ENCODE peak calls at places on chromosomes 6 and 20, in ten cellular contexts. One of them, this sample, is unnamed.

GRCh38 chr6:158414900-158415299 is 102.6 kb downstream of the TULP4 start:
- DNase-seq in hepatocyte: no peak
- DNase-seq in stimulated activated CD4-positive, alpha-beta T cell treated with anti-CD3 and anti-CD28 coated beads, Interleukin-15, amount 100 ng/mL, for 1 hour: no peak
- DNase-seq in H1: no peak
- DNase-seq in fibroblast of the aortic adventitia: peak; percentile 65
- DNase-seq in NB4: no peak
- DNase-seq in EL: peak; percentile 65
- DNase-seq in stimulated activated CD8-positive, alpha-beta memory T cell treated with anti-CD3 and anti-CD28 coated beads, Interleukin-2, amount 100 ng/mL, for 48 hours: no peak
- DNase-seq in transverse colon: no peak
- DNase-seq in Jurkat, Clone E6-1: no peak
- DNase-seq in this sample: no peak

GRCh38 chr6:18110160-18110559 is 12.3 kb downstream of the NHLRC1 start:
- DNase-seq in EL: no peak
- DNase-seq in fibroblast of the aortic adventitia: no peak
- DNase-seq in H1: no peak
- DNase-seq in stimulated activated CD8-positive, alpha-beta memory T cell treated with anti-CD3 and anti-CD28 coated beads, Interleukin-2, amount 100 ng/mL, for 48 hours: no peak
- DNase-seq in transverse colon: no peak
- DNase-seq in stimulated activated CD4-positive, alpha-beta T cell treated with anti-CD3 and anti-CD28 coated beads, Interleukin-15, amount 100 ng/mL, for 1 hour: no peak
- DNase-seq in Jurkat, Clone E6-1: no peak
- DNase-seq in hepatocyte: no peak
- DNase-seq in NB4: no peak
- DNase-seq in this sample: no peak

GRCh38 chr6:62891065-62891647 is 320.1 kb upstream of the FKBP1C start:
- DNase-seq in stimulated activated CD4-positive, alpha-beta T cell treated with anti-CD3 and anti-CD28 coated beads, Interleukin-15, amount 100 ng/mL, for 1 hour: no peak
- DNase-seq in Jurkat, Clone E6-1: peak; percentile 2
- DNase-seq in fibroblast of the aortic adventitia: peak; percentile 0
- DNase-seq in stimulated activated CD8-positive, alpha-beta memory T cell treated with anti-CD3 and anti-CD28 coated beads, Interleukin-2, amount 100 ng/mL, for 48 hours: no peak
- DNase-seq in H1: no peak
- DNase-seq in hepatocyte: peak; percentile 43
- DNase-seq in transverse colon: no peak
- DNase-seq in NB4: peak; percentile 25
- DNase-seq in EL: no peak
- DNase-seq in this sample: peak; percentile 38

GRCh38 chr6:15331629-15332241 is 85.9 kb downstream of the JARID2 start:
- DNase-seq in EL: no peak
- DNase-seq in NB4: no peak
- DNase-seq in transverse colon: no peak
- DNase-seq in stimulated activated CD4-positive, alpha-beta T cell treated with anti-CD3 and anti-CD28 coated beads, Interleukin-15, amount 100 ng/mL, for 1 hour: no peak
- DNase-seq in Jurkat, Clone E6-1: no peak
- DNase-seq in H1: no peak
- DNase-seq in stimulated activated CD8-positive, alpha-beta memory T cell treated with anti-CD3 and anti-CD28 coated beads, Interleukin-2, amount 100 ng/mL, for 48 hours: no peak
- DNase-seq in fibroblast of the aortic adventitia: no peak
- DNase-seq in hepatocyte: no peak
- DNase-seq in this sample: peak; percentile 27

GRCh38 chr6:34189806-34190503 is 44.1 kb upstream of the GRM4 start:
- DNase-seq in stimulated activated CD8-positive, alpha-beta memory T cell treated with anti-CD3 and anti-CD28 coated beads, Interleukin-2, amount 100 ng/mL, for 48 hours: no peak
- DNase-seq in H1: no peak
- DNase-seq in EL: no peak
- DNase-seq in transverse colon: peak; percentile 34
- DNase-seq in Jurkat, Clone E6-1: peak; percentile 39
- DNase-seq in fibroblast of the aortic adventitia: no peak
- DNase-seq in NB4: peak; percentile 78
- DNase-seq in stimulated activated CD4-positive, alpha-beta T cell treated with anti-CD3 and anti-CD28 coated beads, Interleukin-15, amount 100 ng/mL, for 1 hour: peak; percentile 15
- DNase-seq in hepatocyte: no peak
- DNase-seq in this sample: no peak

GRCh38 chr20:25541676-25542075 is 43.7 kb downstream of the NINL start:
- DNase-seq in stimulated activated CD8-positive, alpha-beta memory T cell treated with anti-CD3 and anti-CD28 coated beads, Interleukin-2, amount 100 ng/mL, for 48 hours: no peak
- DNase-seq in EL: no peak
- DNase-seq in stimulated activated CD4-positive, alpha-beta T cell treated with anti-CD3 and anti-CD28 coated beads, Interleukin-15, amount 100 ng/mL, for 1 hour: no peak
- DNase-seq in NB4: no peak
- DNase-seq in hepatocyte: no peak
- DNase-seq in Jurkat, Clone E6-1: no peak
- DNase-seq in fibroblast of the aortic adventitia: peak; percentile 59
- DNase-seq in H1: no peak
- DNase-seq in transverse colon: no peak
- DNase-seq in this sample: no peak

GRCh38 chr6:45835725-45836437 is 179.8 kb downstream of the CLIC5 start:
- DNase-seq in Jurkat, Clone E6-1: no peak
- DNase-seq in stimulated activated CD8-positive, alpha-beta memory T cell treated with anti-CD3 and anti-CD28 coated beads, Interleukin-2, amount 100 ng/mL, for 48 hours: no peak
- DNase-seq in stimulated activated CD4-positive, alpha-beta T cell treated with anti-CD3 and anti-CD28 coated beads, Interleukin-15, amount 100 ng/mL, for 1 hour: no peak
- DNase-seq in EL: no peak
- DNase-seq in fibroblast of the aortic adventitia: no peak
- DNase-seq in NB4: no peak
- DNase-seq in H1: no peak
- DNase-seq in hepatocyte: no peak
- DNase-seq in transverse colon: no peak
- DNase-seq in this sample: no peak

GRCh38 chr6:56420296-56420695 is 172.9 kb upstream of the COL21A1 start:
- DNase-seq in stimulated activated CD8-positive, alpha-beta memory T cell treated with anti-CD3 and anti-CD28 coated beads, Interleukin-2, amount 100 ng/mL, for 48 hours: no peak
- DNase-seq in stimulated activated CD4-positive, alpha-beta T cell treated with anti-CD3 and anti-CD28 coated beads, Interleukin-15, amount 100 ng/mL, for 1 hour: no peak
- DNase-seq in Jurkat, Clone E6-1: no peak
- DNase-seq in EL: no peak
- DNase-seq in fibroblast of the aortic adventitia: peak; percentile 31
- DNase-seq in NB4: no peak
- DNase-seq in hepatocyte: no peak
- DNase-seq in transverse colon: no peak
- DNase-seq in H1: no peak
- DNase-seq in this sample: no peak

GRCh38 chr6:36832313-36832712 is 6.9 kb downstream of the CPNE5 start:
- DNase-seq in stimulated activated CD8-positive, alpha-beta memory T cell treated with anti-CD3 and anti-CD28 coated beads, Interleukin-2, amount 100 ng/mL, for 48 hours: no peak
- DNase-seq in EL: no peak
- DNase-seq in transverse colon: no peak
- DNase-seq in H1: no peak
- DNase-seq in stimulated activated CD4-positive, alpha-beta T cell treated with anti-CD3 and anti-CD28 coated beads, Interleukin-15, amount 100 ng/mL, for 1 hour: no peak
- DNase-seq in Jurkat, Clone E6-1: no peak
- DNase-seq in fibroblast of the aortic adventitia: no peak
- DNase-seq in NB4: no peak
- DNase-seq in hepatocyte: no peak
- DNase-seq in this sample: no peak

GRCh38 chr6:151445482-151445881 is 6.4 kb downstream of the RMND1 start:
- DNase-seq in Jurkat, Clone E6-1: no peak
- DNase-seq in EL: peak; percentile 86
- DNase-seq in hepatocyte: no peak
- DNase-seq in transverse colon: no peak
- DNase-seq in stimulated activated CD4-positive, alpha-beta T cell treated with anti-CD3 and anti-CD28 coated beads, Interleukin-15, amount 100 ng/mL, for 1 hour: no peak
- DNase-seq in stimulated activated CD8-positive, alpha-beta memory T cell treated with anti-CD3 and anti-CD28 coated beads, Interleukin-2, amount 100 ng/mL, for 48 hours: no peak
- DNase-seq in NB4: no peak
- DNase-seq in fibroblast of the aortic adventitia: peak; percentile 98
- DNase-seq in H1: no peak
- DNase-seq in this sample: no peak

GRCh38 chr6:161369339-161369738 is 95.5 kb upstream of the AGPAT4 start:
- DNase-seq in EL: peak; percentile 75
- DNase-seq in H1: no peak
- DNase-seq in Jurkat, Clone E6-1: no peak
- DNase-seq in fibroblast of the aortic adventitia: peak; percentile 90
- DNase-seq in stimulated activated CD8-positive, alpha-beta memory T cell treated with anti-CD3 and anti-CD28 coated beads, Interleukin-2, amount 100 ng/mL, for 48 hours: no peak
- DNase-seq in NB4: peak; percentile 88
- DNase-seq in stimulated activated CD4-positive, alpha-beta T cell treated with anti-CD3 and anti-CD28 coated beads, Interleukin-15, amount 100 ng/mL, for 1 hour: no peak
- DNase-seq in hepatocyte: peak; percentile 72
- DNase-seq in transverse colon: peak; percentile 47
- DNase-seq in this sample: no peak

GRCh38 chr6:140225587-140226438 is 851.4 kb upstream of the CITED2 start:
- DNase-seq in fibroblast of the aortic adventitia: peak; percentile 84
- DNase-seq in transverse colon: no peak
- DNase-seq in Jurkat, Clone E6-1: no peak
- DNase-seq in hepatocyte: no peak
- DNase-seq in NB4: no peak
- DNase-seq in EL: peak; percentile 75
- DNase-seq in stimulated activated CD8-positive, alpha-beta memory T cell treated with anti-CD3 and anti-CD28 coated beads, Interleukin-2, amount 100 ng/mL, for 48 hours: no peak
- DNase-seq in stimulated activated CD4-positive, alpha-beta T cell treated with anti-CD3 and anti-CD28 coated beads, Interleukin-15, amount 100 ng/mL, for 1 hour: no peak
- DNase-seq in H1: no peak
- DNase-seq in this sample: no peak

GRCh38 chr20:39049148-39049547 is 87.0 kb downstream of the DHX35 start:
- DNase-seq in NB4: no peak
- DNase-seq in transverse colon: no peak
- DNase-seq in stimulated activated CD4-positive, alpha-beta T cell treated with anti-CD3 and anti-CD28 coated beads, Interleukin-15, amount 100 ng/mL, for 1 hour: no peak
- DNase-seq in stimulated activated CD8-positive, alpha-beta memory T cell treated with anti-CD3 and anti-CD28 coated beads, Interleukin-2, amount 100 ng/mL, for 48 hours: no peak
- DNase-seq in Jurkat, Clone E6-1: no peak
- DNase-seq in hepatocyte: no peak
- DNase-seq in fibroblast of the aortic adventitia: no peak
- DNase-seq in EL: no peak
- DNase-seq in H1: no peak
- DNase-seq in this sample: no peak

GRCh38 chr20:46545077-46545826 is 5.2 kb downstream of the OCSTAMP start:
- DNase-seq in stimulated activated CD8-positive, alpha-beta memory T cell treated with anti-CD3 and anti-CD28 coated beads, Interleukin-2, amount 100 ng/mL, for 48 hours: peak; percentile 23
- DNase-seq in EL: no peak
- DNase-seq in fibroblast of the aortic adventitia: peak; percentile 15
- DNase-seq in H1: no peak
- DNase-seq in NB4: peak; percentile 98
- DNase-seq in hepatocyte: no peak
- DNase-seq in transverse colon: no peak
- DNase-seq in stimulated activated CD4-positive, alpha-beta T cell treated with anti-CD3 and anti-CD28 coated beads, Interleukin-15, amount 100 ng/mL, for 1 hour: no peak
- DNase-seq in Jurkat, Clone E6-1: peak; percentile 77
- DNase-seq in this sample: no peak

GRCh38 chr6:109370336-109370735 is 11.9 kb downstream of the CD164 start:
- DNase-seq in stimulated activated CD8-positive, alpha-beta memory T cell treated with anti-CD3 and anti-CD28 coated beads, Interleukin-2, amount 100 ng/mL, for 48 hours: no peak
- DNase-seq in stimulated activated CD4-positive, alpha-beta T cell treated with anti-CD3 and anti-CD28 coated beads, Interleukin-15, amount 100 ng/mL, for 1 hour: no peak
- DNase-seq in EL: no peak
- DNase-seq in Jurkat, Clone E6-1: no peak
- DNase-seq in H1: no peak
- DNase-seq in NB4: no peak
- DNase-seq in transverse colon: no peak
- DNase-seq in fibroblast of the aortic adventitia: no peak
- DNase-seq in hepatocyte: no peak
- DNase-seq in this sample: no peak

GRCh38 chr6:150145830-150146229 is 3.0 kb downstream of the PPP1R14C start:
- DNase-seq in H1: no peak
- DNase-seq in stimulated activated CD4-positive, alpha-beta T cell treated with anti-CD3 and anti-CD28 coated beads, Interleukin-15, amount 100 ng/mL, for 1 hour: no peak
- DNase-seq in EL: no peak
- DNase-seq in hepatocyte: no peak
- DNase-seq in transverse colon: no peak
- DNase-seq in stimulated activated CD8-positive, alpha-beta memory T cell treated with anti-CD3 and anti-CD28 coated beads, Interleukin-2, amount 100 ng/mL, for 48 hours: no peak
- DNase-seq in Jurkat, Clone E6-1: no peak
- DNase-seq in fibroblast of the aortic adventitia: no peak
- DNase-seq in NB4: no peak
- DNase-seq in this sample: no peak

GRCh38 chr6:31769684-31770371 is 7.3 kb downstream of the VWA7 start:
- DNase-seq in stimulated activated CD4-positive, alpha-beta T cell treated with anti-CD3 and anti-CD28 coated beads, Interleukin-15, amount 100 ng/mL, for 1 hour: peak; percentile 62
- DNase-seq in hepatocyte: peak; percentile 76
- DNase-seq in Jurkat, Clone E6-1: peak; percentile 66
- DNase-seq in NB4: peak; percentile 83
- DNase-seq in stimulated activated CD8-positive, alpha-beta memory T cell treated with anti-CD3 and anti-CD28 coated beads, Interleukin-2, amount 100 ng/mL, for 48 hours: peak; percentile 69
- DNase-seq in H1: peak; percentile 63
- DNase-seq in fibroblast of the aortic adventitia: peak; percentile 35
- DNase-seq in EL: peak; percentile 65
- DNase-seq in transverse colon: peak; percentile 94
- DNase-seq in this sample: peak; percentile 94

GRCh38 chr20:33148040-33148439 is 19.9 kb upstream of the BPIFA2 start:
- DNase-seq in Jurkat, Clone E6-1: no peak
- DNase-seq in stimulated activated CD8-positive, alpha-beta memory T cell treated with anti-CD3 and anti-CD28 coated beads, Interleukin-2, amount 100 ng/mL, for 48 hours: no peak
- DNase-seq in stimulated activated CD4-positive, alpha-beta T cell treated with anti-CD3 and anti-CD28 coated beads, Interleukin-15, amount 100 ng/mL, for 1 hour: no peak
- DNase-seq in fibroblast of the aortic adventitia: no peak
- DNase-seq in hepatocyte: no peak
- DNase-seq in H1: no peak
- DNase-seq in transverse colon: no peak
- DNase-seq in EL: no peak
- DNase-seq in NB4: no peak
- DNase-seq in this sample: no peak

GRCh38 chr20:36579996-36580545 is 6.7 kb downstream of the TGIF2 start:
- DNase-seq in fibroblast of the aortic adventitia: peak; percentile 38
- DNase-seq in stimulated activated CD8-positive, alpha-beta memory T cell treated with anti-CD3 and anti-CD28 coated beads, Interleukin-2, amount 100 ng/mL, for 48 hours: no peak
- DNase-seq in NB4: no peak
- DNase-seq in EL: peak; percentile 34
- DNase-seq in stimulated activated CD4-positive, alpha-beta T cell treated with anti-CD3 and anti-CD28 coated beads, Interleukin-15, amount 100 ng/mL, for 1 hour: no peak
- DNase-seq in Jurkat, Clone E6-1: no peak
- DNase-seq in H1: no peak
- DNase-seq in hepatocyte: peak; percentile 69
- DNase-seq in transverse colon: no peak
- DNase-seq in this sample: no peak

GRCh38 chr6:27688014-27688586 is 215.2 kb upstream of the ZNF184 start:
- DNase-seq in EL: peak; percentile 94
- DNase-seq in H1: peak; percentile 91
- DNase-seq in hepatocyte: peak; percentile 90
- DNase-seq in transverse colon: peak; percentile 85
- DNase-seq in NB4: peak; percentile 94
- DNase-seq in stimulated activated CD8-positive, alpha-beta memory T cell treated with anti-CD3 and anti-CD28 coated beads, Interleukin-2, amount 100 ng/mL, for 48 hours: peak; percentile 54
- DNase-seq in stimulated activated CD4-positive, alpha-beta T cell treated with anti-CD3 and anti-CD28 coated beads, Interleukin-15, amount 100 ng/mL, for 1 hour: peak; percentile 73
- DNase-seq in fibroblast of the aortic adventitia: peak; percentile 89
- DNase-seq in Jurkat, Clone E6-1: peak; percentile 96
- DNase-seq in this sample: peak; percentile 97

GRCh38 chr6:100549406-100550167 is 84.9 kb upstream of the SIM1 start:
- DNase-seq in transverse colon: no peak
- DNase-seq in NB4: no peak
- DNase-seq in fibroblast of the aortic adventitia: peak; percentile 87
- DNase-seq in EL: peak; percentile 80
- DNase-seq in hepatocyte: no peak
- DNase-seq in stimulated activated CD8-positive, alpha-beta memory T cell treated with anti-CD3 and anti-CD28 coated beads, Interleukin-2, amount 100 ng/mL, for 48 hours: no peak
- DNase-seq in H1: no peak
- DNase-seq in stimulated activated CD4-positive, alpha-beta T cell treated with anti-CD3 and anti-CD28 coated beads, Interleukin-15, amount 100 ng/mL, for 1 hour: no peak
- DNase-seq in Jurkat, Clone E6-1: no peak
- DNase-seq in this sample: peak; percentile 37

GRCh38 chr6:46098678-46099077 is 31.1 kb upstream of the ENPP4 start:
- DNase-seq in Jurkat, Clone E6-1: no peak
- DNase-seq in fibroblast of the aortic adventitia: no peak
- DNase-seq in H1: no peak
- DNase-seq in EL: no peak
- DNase-seq in hepatocyte: peak; percentile 11
- DNase-seq in stimulated activated CD8-positive, alpha-beta memory T cell treated with anti-CD3 and anti-CD28 coated beads, Interleukin-2, amount 100 ng/mL, for 48 hours: no peak
- DNase-seq in transverse colon: peak; percentile 69
- DNase-seq in stimulated activated CD4-positive, alpha-beta T cell treated with anti-CD3 and anti-CD28 coated beads, Interleukin-15, amount 100 ng/mL, for 1 hour: no peak
- DNase-seq in NB4: no peak
- DNase-seq in this sample: peak; percentile 11

GRCh38 chr6:11207199-11207968 is 25.1 kb downstream of the NEDD9 start:
- DNase-seq in transverse colon: peak; percentile 71
- DNase-seq in Jurkat, Clone E6-1: no peak
- DNase-seq in fibroblast of the aortic adventitia: peak; percentile 99
- DNase-seq in EL: peak; percentile 97
- DNase-seq in H1: no peak
- DNase-seq in NB4: peak; percentile 83
- DNase-seq in stimulated activated CD8-positive, alpha-beta memory T cell treated with anti-CD3 and anti-CD28 coated beads, Interleukin-2, amount 100 ng/mL, for 48 hours: no peak
- DNase-seq in hepatocyte: peak; percentile 86
- DNase-seq in stimulated activated CD4-positive, alpha-beta T cell treated with anti-CD3 and anti-CD28 coated beads, Interleukin-15, amount 100 ng/mL, for 1 hour: no peak
- DNase-seq in this sample: no peak

GRCh38 chr20:24353135-24353694 is 116.2 kb upstream of the SYNDIG1 start:
- DNase-seq in stimulated activated CD4-positive, alpha-beta T cell treated with anti-CD3 and anti-CD28 coated beads, Interleukin-15, amount 100 ng/mL, for 1 hour: no peak
- DNase-seq in H1: no peak
- DNase-seq in EL: no peak
- DNase-seq in NB4: no peak
- DNase-seq in Jurkat, Clone E6-1: no peak
- DNase-seq in transverse colon: no peak
- DNase-seq in hepatocyte: no peak
- DNase-seq in stimulated activated CD8-positive, alpha-beta memory T cell treated with anti-CD3 and anti-CD28 coated beads, Interleukin-2, amount 100 ng/mL, for 48 hours: no peak
- DNase-seq in fibroblast of the aortic adventitia: no peak
- DNase-seq in this sample: no peak

GRCh38 chr20:31565699-31566331 is 39.3 kb upstream of the ID1 start:
- DNase-seq in Jurkat, Clone E6-1: no peak
- DNase-seq in EL: no peak
- DNase-seq in fibroblast of the aortic adventitia: no peak
- DNase-seq in stimulated activated CD4-positive, alpha-beta T cell treated with anti-CD3 and anti-CD28 coated beads, Interleukin-15, amount 100 ng/mL, for 1 hour: no peak
- DNase-seq in H1: no peak
- DNase-seq in transverse colon: peak; percentile 27
- DNase-seq in NB4: no peak
- DNase-seq in stimulated activated CD8-positive, alpha-beta memory T cell treated with anti-CD3 and anti-CD28 coated beads, Interleukin-2, amount 100 ng/mL, for 48 hours: no peak
- DNase-seq in hepatocyte: no peak
- DNase-seq in this sample: no peak

GRCh38 chr6:1670711-1671462 is 61.2 kb downstream of the FOXC1 start:
- DNase-seq in transverse colon: no peak
- DNase-seq in stimulated activated CD8-positive, alpha-beta memory T cell treated with anti-CD3 and anti-CD28 coated beads, Interleukin-2, amount 100 ng/mL, for 48 hours: no peak
- DNase-seq in Jurkat, Clone E6-1: peak; percentile 56
- DNase-seq in fibroblast of the aortic adventitia: peak; percentile 26
- DNase-seq in H1: no peak
- DNase-seq in stimulated activated CD4-positive, alpha-beta T cell treated with anti-CD3 and anti-CD28 coated beads, Interleukin-15, amount 100 ng/mL, for 1 hour: no peak
- DNase-seq in NB4: peak; percentile 53
- DNase-seq in hepatocyte: no peak
- DNase-seq in EL: peak; percentile 77
- DNase-seq in this sample: no peak

GRCh38 chr6:81215092-81215432 is 537.4 kb downstream of the TENT5A start:
- DNase-seq in stimulated activated CD8-positive, alpha-beta memory T cell treated with anti-CD3 and anti-CD28 coated beads, Interleukin-2, amount 100 ng/mL, for 48 hours: no peak
- DNase-seq in NB4: no peak
- DNase-seq in stimulated activated CD4-positive, alpha-beta T cell treated with anti-CD3 and anti-CD28 coated beads, Interleukin-15, amount 100 ng/mL, for 1 hour: no peak
- DNase-seq in hepatocyte: no peak
- DNase-seq in transverse colon: no peak
- DNase-seq in Jurkat, Clone E6-1: no peak
- DNase-seq in H1: no peak
- DNase-seq in EL: no peak
- DNase-seq in fibroblast of the aortic adventitia: no peak
- DNase-seq in this sample: no peak

GRCh38 chr20:45951925-45952834 is 17.7 kb downstream of the PCIF1 start:
- DNase-seq in stimulated activated CD8-positive, alpha-beta memory T cell treated with anti-CD3 and anti-CD28 coated beads, Interleukin-2, amount 100 ng/mL, for 48 hours: no peak
- DNase-seq in NB4: no peak
- DNase-seq in fibroblast of the aortic adventitia: no peak
- DNase-seq in stimulated activated CD4-positive, alpha-beta T cell treated with anti-CD3 and anti-CD28 coated beads, Interleukin-15, amount 100 ng/mL, for 1 hour: no peak
- DNase-seq in Jurkat, Clone E6-1: no peak
- DNase-seq in hepatocyte: no peak
- DNase-seq in EL: no peak
- DNase-seq in H1: no peak
- DNase-seq in transverse colon: no peak
- DNase-seq in this sample: no peak